ENCODE peak calls at places on chromosome 14, in seven cellular contexts. D is mesenchymal stem cell, G is midbrain, S is NCI-H510A, Y is mesothelial cell of epicardium, J is SK-N-DZ, V is NCI-H2171 treated with DMSO at 0.1 percent for 48 hours. L is an unnamed sample.

GRCh38 chr14:51873221-51873893 is 12.9 kb downstream of the GNG2 start:
- DNase-seq in D (peak), G (no peak), S (no peak), Y (no peak), J (no peak), V (peak), L (no peak)

GRCh38 chr14:53367631-53368030 is 214.5 kb upstream of the DDHD1 start:
- DNase-seq in D (no peak), G (no peak), S (no peak), Y (no peak), J (no peak), V (no peak), L (no peak)

GRCh38 chr14:95156765-95157194 is 549 bp downstream of the DICER1 start:
- DNase-seq in D (no peak), G (peak), S (peak), Y (peak), J (no peak), V (peak), L (peak)

GRCh38 chr14:78253986-78254385 is 83.8 kb downstream of the NRXN3 start:
- DNase-seq in D (no peak), G (no peak), S (no peak), Y (no peak), J (no peak), V (no peak), L (no peak)

GRCh38 chr14:90805662-90806548 is 10.3 kb downstream of the TTC7B start:
- DNase-seq in D (no peak), G (peak), S (no peak), Y (no peak), J (no peak), V (no peak), L (no peak)

GRCh38 chr14:21098134-21098891 is at the start of gene ZNF219:
- DNase-seq in D (peak), G (peak), S (peak), Y (peak), J (peak), V (peak), L (peak)

GRCh38 chr14:77372304-77372841 is 4.5 kb downstream of the TMED8 start:
- DNase-seq in D (peak), G (peak), S (no peak), Y (no peak), J (peak), V (peak), L (no peak)

GRCh38 chr14:97250925-97251324 is 453.7 kb downstream of the VRK1 start:
- DNase-seq in D (no peak), G (no peak), S (no peak), Y (no peak), J (no peak), V (no peak), L (no peak)

GRCh38 chr14:75319021-75319420 is 40.4 kb downstream of the FOS start:
- DNase-seq in D (no peak), G (no peak), S (no peak), Y (no peak), J (no peak), V (no peak), L (no peak)

GRCh38 chr14:101103321-101103901 is 199.9 kb upstream of the RTL1 start:
- DNase-seq in D (no peak), G (no peak), S (no peak), Y (no peak), J (peak), V (no peak), L (no peak)